ENCODE peak calls at places on chromosomes 11 and 22, in four cellular contexts. V, K, O and P are unnamed samples.

GRCh38 chr11:17563248-17563647 is 16.2 kb downstream of the OTOG start:
- DNase-seq in V (no peak), K (no peak), O (peak; percentile 22), P (no peak)

GRCh38 chr11:19100885-19101284 is 16.1 kb upstream of the ZDHHC13 start:
- DNase-seq in O (no peak), V (no peak), K (no peak), P (no peak)

GRCh38 chr11:120780239-120780638 is 243.7 kb upstream of the TBCEL start:
- DNase-seq in V (no peak), K (no peak), O (no peak), P (no peak)

GRCh38 chr11:75591966-75592365 is 29.9 kb downstream of the SERPINH1 start:
- DNase-seq in V (no peak), O (no peak), K (no peak), P (no peak)

GRCh38 chr11:72443016-72443415 is 8.7 kb upstream of the CLPB start:
- DNase-seq in K (no peak), V (no peak), O (no peak), P (no peak)

GRCh38 chr11:57409321-57410100 is 17.4 kb downstream of the SLC43A3 start:
- DNase-seq in O (no peak), V (no peak), K (no peak), P (no peak)

GRCh38 chr22:29782061-29782845 is 15.1 kb downstream of the UQCR10 start:
- DNase-seq in O (peak; percentile 87), K (no peak), V (peak; percentile 89), P (no peak)

GRCh38 chr11:72584293-72584921 is 89.8 kb downstream of the PDE2A start:
- DNase-seq in V (no peak), K (no peak), O (peak; percentile 48), P (peak; percentile 92)

GRCh38 chr11:64238076-64238475 is 2.8 kb upstream of the FKBP2 start:
- DNase-seq in K (no peak), V (no peak), O (no peak), P (peak; percentile 82)

GRCh38 chr11:100639140-100639539 is 47.9 kb upstream of the ARHGAP42 start:
- DNase-seq in V (peak; percentile 49), K (no peak), O (peak; percentile 31), P (no peak)

GRCh38 chr22:41922940-41923594 is 3.5 kb downstream of the TNFRSF13C start:
- DNase-seq in V (no peak), K (no peak), O (no peak), P (no peak)
- TF ChIP-seq POLR2AphosphoS5 in V (no peak), K (peak; percentile 66), O (no peak), P (peak; percentile 42)

GRCh38 chr11:112226062-112226921 is at the start of gene PTS:
- DNase-seq in V (peak; percentile 72), K (peak; percentile 92), O (peak; percentile 89), P (peak; percentile 97)
- TF ChIP-seq POLR2A in V (peak; percentile 72), K (peak; percentile 94), O (no peak), P (peak; percentile 62)

GRCh38 chr11:104962852-104963251 is 5.5 kb downstream of the CASP4 start:
- DNase-seq in K (no peak), O (no peak), V (no peak), P (no peak)

GRCh38 chr11:104956528-104956927 is 11.8 kb downstream of the CASP4 start:
- DNase-seq in V (peak; percentile 19), O (no peak), K (no peak), P (no peak)

DNA sequence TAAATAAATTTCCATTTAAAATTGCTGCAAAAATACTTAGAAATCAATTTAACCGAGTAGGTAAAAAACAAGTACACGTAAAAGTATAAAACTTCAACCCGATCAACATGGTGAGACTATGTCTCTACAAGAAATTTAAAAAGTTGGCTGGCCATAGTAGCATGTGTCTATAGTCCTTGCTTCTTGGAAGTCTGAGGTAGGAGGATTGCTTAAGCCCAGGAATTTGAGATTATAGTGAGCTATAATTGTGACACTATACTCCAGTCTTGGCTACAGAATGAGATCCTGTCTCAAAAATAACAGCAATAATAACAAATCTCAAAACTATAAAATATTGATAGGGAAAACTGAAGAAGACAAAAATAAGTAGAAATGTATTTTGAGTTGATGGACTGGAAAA is 11.1 kb downstream of the CASP4 start:
- DNase-seq in K (no peak), V (no peak), O (no peak), P (no peak)
- TF ChIP-seq POLR2AphosphoS5 in K (no peak), V (no peak), O (no peak), P (no peak)

DNA sequence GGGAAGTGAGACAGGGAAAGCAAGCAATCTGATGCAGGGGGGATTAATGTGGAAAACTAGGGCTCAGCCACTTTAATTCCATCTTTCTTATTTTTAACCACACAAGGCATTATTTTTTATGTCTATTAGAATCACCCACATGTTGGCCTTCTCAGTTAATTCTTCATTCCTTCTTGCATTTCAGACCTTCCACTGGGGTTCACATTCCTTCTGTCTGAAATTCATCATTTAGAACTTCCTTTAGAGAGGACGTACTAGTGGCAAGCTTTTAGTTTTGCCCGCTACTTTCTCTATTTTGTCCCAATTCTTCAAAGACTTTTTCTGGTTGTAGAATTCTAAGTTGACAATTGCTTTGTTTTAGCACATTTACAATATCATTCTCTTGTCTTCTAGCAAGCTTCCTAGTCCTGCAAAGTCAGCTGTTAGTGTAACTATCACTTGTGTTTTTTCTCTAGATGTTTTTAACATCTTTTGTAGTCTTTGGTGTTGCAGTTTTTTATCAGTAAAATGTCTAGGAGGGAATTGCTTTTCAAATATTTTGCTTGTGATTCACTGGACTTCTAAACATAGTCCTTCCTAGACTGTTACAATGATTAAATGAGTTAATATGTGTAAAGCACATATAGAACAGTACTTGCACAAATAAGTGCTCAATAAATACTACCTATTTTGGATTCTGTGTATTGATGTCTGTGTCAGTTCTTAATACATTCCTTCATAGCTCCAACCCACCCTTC is 5.5 kb upstream of the NNMT start:
- DNase-seq in V (no peak), O (no peak), K (no peak), P (no peak)
- TF ChIP-seq POLR2A in V (no peak), O (no peak), K (no peak), P (no peak)

DNA sequence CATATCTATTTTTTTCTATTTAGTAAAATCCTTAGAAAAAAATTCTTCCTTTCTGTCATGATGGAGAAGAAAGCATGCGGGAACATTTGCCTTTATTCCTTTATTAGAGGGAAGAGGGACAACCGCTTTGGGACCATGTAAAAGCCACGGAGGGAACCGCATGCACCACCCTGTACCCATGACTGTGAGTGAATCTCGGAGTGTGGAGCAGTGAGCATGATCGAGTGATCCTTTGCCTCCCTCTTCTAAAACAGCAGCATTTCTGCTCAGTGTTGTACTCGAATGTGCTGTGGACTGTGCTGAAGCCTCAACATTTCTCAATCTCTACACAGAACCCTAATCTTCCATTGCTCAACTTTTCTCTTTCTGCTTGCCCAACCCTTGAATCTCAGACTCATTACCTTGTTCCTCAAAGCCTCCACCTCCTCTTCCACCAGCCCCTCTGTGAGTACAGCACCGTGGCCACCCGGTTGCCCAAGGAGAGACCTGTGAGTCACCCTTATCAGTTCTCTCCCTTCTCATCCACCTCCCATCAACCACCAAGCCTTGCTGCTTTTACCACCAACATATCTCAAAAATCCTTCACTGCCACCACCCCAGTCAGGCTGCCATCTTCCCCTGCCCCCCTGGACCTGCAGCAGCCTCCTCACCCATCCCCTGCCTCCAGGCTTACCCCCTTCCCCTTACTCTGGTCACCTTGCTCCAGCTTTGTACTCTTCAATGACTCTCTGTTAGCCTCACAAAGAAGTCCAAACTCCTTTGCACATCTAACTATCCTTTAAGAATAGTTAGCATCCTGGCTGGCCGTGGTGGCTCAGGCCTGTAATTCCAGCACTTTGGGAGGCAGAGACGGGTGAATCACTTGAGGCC is 103.1 kb downstream of the NAT10 start:
- DNase-seq in O (no peak), K (no peak), V (no peak), P (no peak)
- TF ChIP-seq POLR2AphosphoS5 in O (no peak), K (no peak), V (no peak), P (no peak)

GRCh38 chr22:17562906-17563870 is at the start of gene SLC25A18:
- DNase-seq in O (no peak), K (no peak), V (no peak), P (peak; percentile 9)
- TF ChIP-seq POLR2A in O (no peak), K (no peak), V (no peak), P (no peak)

GRCh38 chr11:35250631-35251030 is 111.7 kb downstream of the CD44 start:
- DNase-seq in O (no peak), V (no peak), K (no peak), P (no peak)

GRCh38 chr11:35247863-35248262 is 108.9 kb downstream of the CD44 start:
- DNase-seq in O (no peak), V (no peak), K (no peak), P (no peak)

GRCh38 chr11:35250192-35250591 is 111.2 kb downstream of the CD44 start:
- DNase-seq in K (no peak), O (no peak), V (no peak), P (no peak)

GRCh38 chr11:35247428-35247827 is 108.5 kb downstream of the CD44 start:
- DNase-seq in O (peak; percentile 36), K (no peak), V (no peak), P (peak; percentile 78)

DNA sequence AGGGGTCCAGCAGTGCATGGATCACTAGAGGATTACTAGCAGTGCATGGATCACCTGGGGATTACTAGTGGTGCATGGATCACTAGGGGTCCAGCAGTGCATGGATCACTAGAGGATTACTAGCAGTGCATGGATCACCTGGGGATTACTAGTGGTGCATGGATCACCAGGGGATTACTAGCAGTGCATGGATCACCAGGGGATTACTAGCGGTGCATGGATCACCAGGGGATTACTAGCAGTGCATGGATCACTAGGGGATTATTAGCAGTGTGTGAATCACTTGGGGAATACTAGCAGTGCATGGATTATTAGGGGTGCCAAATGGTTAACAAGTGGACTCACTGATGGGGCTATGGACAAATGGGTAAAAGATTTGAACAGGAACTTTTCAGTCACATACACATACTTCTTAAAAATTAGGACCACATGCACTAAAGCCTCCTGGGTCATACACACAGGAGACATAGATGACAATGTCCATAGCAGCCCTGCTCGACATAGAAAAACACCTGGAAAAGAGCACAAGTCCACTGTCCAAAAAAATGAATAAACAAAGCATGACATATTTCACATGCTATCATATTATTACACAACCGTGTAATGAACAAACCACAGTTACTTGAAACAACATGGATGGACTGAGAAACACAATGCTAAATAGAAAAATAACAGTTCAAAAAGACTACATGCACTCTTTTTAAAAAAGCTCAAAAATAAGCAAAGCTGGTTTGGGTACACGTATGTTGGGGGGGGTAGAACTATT is 109.8 kb downstream of the CD44 start:
- DNase-seq in V (no peak), K (no peak), O (no peak), P (no peak)
- TF ChIP-seq POLR2AphosphoS5 in V (no peak), K (no peak), O (no peak), P (no peak)

GRCh38 chr22:19432092-19432844 is at the start of gene MRPL40:
- DNase-seq in V (peak; percentile 90), K (peak; percentile 92), O (peak; percentile 94), P (peak; percentile 99)
- TF ChIP-seq POLR2A in V (peak; percentile 83), K (peak; percentile 96), O (no peak), P (peak; percentile 52)

GRCh38 chr11:125770583-125770982 is 8.0 kb downstream of the PATE2 start:
- DNase-seq in V (no peak), K (no peak), O (no peak), P (no peak)

GRCh38 chr11:125768256-125769046 is 10.2 kb downstream of the PATE2 start:
- DNase-seq in K (no peak), O (no peak), V (no peak), P (no peak)

GRCh38 chr11:125777309-125777708 is 1.3 kb downstream of the PATE2 start:
- DNase-seq in V (no peak), O (no peak), K (no peak), P (no peak)

GRCh38 chr11:125773516-125773915 is 5.1 kb downstream of the PATE2 start:
- DNase-seq in V (no peak), O (no peak), K (no peak), P (no peak)

GRCh38 chr11:125772834-125773505 is 5.7 kb downstream of the PATE2 start:
- DNase-seq in O (no peak), K (no peak), V (no peak), P (no peak)
- TF ChIP-seq POLR2AphosphoS5 in O (no peak), K (no peak), V (no peak), P (no peak)